ENCODE peak calls at places on chromosomes 4 and X, in four cellular contexts. One of them, this sample, is unnamed.

GRCh38 chrX:74270393-74270792 is 33.6 kb upstream of the ZCCHC13 start:
- DNase-seq in ovary: no peak
- DNase-seq in Panc1: no peak
- DNase-seq in lower leg skin: no peak
- DNase-seq in this sample: no peak

GRCh38 chrX:111823068-111823467 is 52.9 kb upstream of the TRPC5OS start:
- DNase-seq in Panc1: peak
- DNase-seq in ovary: no peak
- DNase-seq in lower leg skin: no peak
- DNase-seq in this sample: no peak

GRCh38 chr4:10664408-10664807 is 20.2 kb downstream of the CLNK start:
- DNase-seq in ovary: no peak
- DNase-seq in Panc1: no peak
- DNase-seq in lower leg skin: peak
- DNase-seq in this sample: no peak

GRCh38 chrX:46547857-46548256 is 2.6 kb upstream of the ZNF674 start:
- DNase-seq in lower leg skin: no peak
- DNase-seq in Panc1: no peak
- DNase-seq in ovary: no peak
- DNase-seq in this sample: no peak

GRCh38 chrX:112266136-112266535 is 183.6 kb upstream of the TRPC5 start:
- DNase-seq in ovary: no peak
- DNase-seq in Panc1: no peak
- DNase-seq in lower leg skin: no peak
- DNase-seq in this sample: no peak

GRCh38 chr4:139582044-139582443 is 26.0 kb upstream of the SETD7 start:
- DNase-seq in lower leg skin: no peak
- DNase-seq in Panc1: no peak
- DNase-seq in ovary: no peak
- DNase-seq in this sample: no peak

GRCh38 chr4:168769416-168769815 is 240.6 kb downstream of the CBR4 start:
- DNase-seq in ovary: peak
- DNase-seq in lower leg skin: no peak
- DNase-seq in Panc1: no peak
- DNase-seq in this sample: no peak

GRCh38 chrX:123601437-123601836 is 131.4 kb downstream of the THOC2 start:
- DNase-seq in lower leg skin: no peak
- DNase-seq in ovary: no peak
- DNase-seq in Panc1: no peak
- DNase-seq in this sample: no peak

GRCh38 chr4:3638080-3638715 is 106.0 kb upstream of the LRPAP1 start:
- DNase-seq in ovary: no peak
- DNase-seq in Panc1: no peak
- DNase-seq in lower leg skin: no peak
- DNase-seq in this sample: no peak

GRCh38 chr4:99144070-99144469 is at the start of gene ADH4:
- DNase-seq in ovary: no peak
- DNase-seq in lower leg skin: no peak
- DNase-seq in Panc1: no peak
- DNase-seq in this sample: no peak

GRCh38 chr4:122663814-122664610 is 43.1 kb upstream of the IL21 start:
- DNase-seq in lower leg skin: no peak
- DNase-seq in ovary: no peak
- DNase-seq in Panc1: no peak
- DNase-seq in this sample: no peak

GRCh38 chr4:33837043-33837442 is 2407.3 kb downstream of the ARAP2 start:
- DNase-seq in ovary: no peak
- DNase-seq in lower leg skin: no peak
- DNase-seq in Panc1: no peak
- DNase-seq in this sample: no peak

GRCh38 chrX:124098089-124098488 is 136.6 kb downstream of the STAG2 start:
- DNase-seq in Panc1: peak
- DNase-seq in ovary: no peak
- DNase-seq in lower leg skin: no peak
- DNase-seq in this sample: no peak

GRCh38 chr4:43132010-43132582 is 239.6 kb downstream of the GRXCR1 start:
- DNase-seq in lower leg skin: no peak
- DNase-seq in ovary: peak
- DNase-seq in Panc1: no peak
- DNase-seq in this sample: peak

GRCh38 chr4:109578846-109579245 is 18.8 kb downstream of the MCUB start:
- DNase-seq in Panc1: no peak
- DNase-seq in ovary: no peak
- DNase-seq in lower leg skin: no peak
- DNase-seq in this sample: no peak

GRCh38 chr4:169184236-169184635 is 86.5 kb downstream of the SH3RF1 start:
- DNase-seq in ovary: no peak
- DNase-seq in Panc1: no peak
- DNase-seq in lower leg skin: no peak
- DNase-seq in this sample: no peak

GRCh38 chrX:151870603-151871002 is 42.1 kb upstream of the MAGEA4 start:
- DNase-seq in lower leg skin: no peak
- DNase-seq in Panc1: no peak
- DNase-seq in ovary: no peak
- DNase-seq in this sample: no peak

GRCh38 chrX:113399501-113400192 is 559.0 kb upstream of the AMOT start:
- DNase-seq in ovary: no peak
- DNase-seq in Panc1: peak
- DNase-seq in lower leg skin: no peak
- DNase-seq in this sample: no peak

GRCh38 chrX:9650091-9650490 is 115.6 kb downstream of the GPR143 start:
- DNase-seq in ovary: no peak
- DNase-seq in lower leg skin: no peak
- DNase-seq in Panc1: no peak
- DNase-seq in this sample: no peak

GRCh38 chr4:54767376-54767775 is 109.6 kb downstream of the KIT start:
- DNase-seq in lower leg skin: no peak
- DNase-seq in Panc1: no peak
- DNase-seq in ovary: no peak
- DNase-seq in this sample: no peak

GRCh38 chrX:150084474-150085229 is 146.4 kb upstream of the EOLA2 start:
- DNase-seq in Panc1: peak
- DNase-seq in ovary: no peak
- DNase-seq in lower leg skin: no peak
- DNase-seq in this sample: no peak

GRCh38 chrX:150352581-150352980 is 10.5 kb upstream of the MAMLD1 start:
- DNase-seq in lower leg skin: no peak
- DNase-seq in ovary: no peak
- DNase-seq in Panc1: no peak
- DNase-seq in this sample: no peak

GRCh38 chrX:70525733-70526132 is 81.1 kb downstream of the DLG3 start:
- DNase-seq in ovary: no peak
- DNase-seq in Panc1: no peak
- DNase-seq in lower leg skin: no peak
- DNase-seq in this sample: no peak

GRCh38 chrX:48683411-48683982 is at the start of gene WAS:
- DNase-seq in Panc1: no peak
- DNase-seq in ovary: no peak
- DNase-seq in lower leg skin: no peak
- DNase-seq in this sample: no peak

GRCh38 chr4:43690121-43690520 is 758.5 kb downstream of the KCTD8 start:
- DNase-seq in ovary: no peak
- DNase-seq in Panc1: no peak
- DNase-seq in lower leg skin: no peak
- DNase-seq in this sample: no peak

GRCh38 chr4:14837860-14838259 is 164.4 kb upstream of the CPEB2 start:
- DNase-seq in Panc1: no peak
- DNase-seq in lower leg skin: no peak
- DNase-seq in ovary: no peak
- DNase-seq in this sample: no peak

GRCh38 chr4:78558421-78558820 is 6.9 kb downstream of the ANXA3 start:
- DNase-seq in ovary: no peak
- DNase-seq in Panc1: no peak
- DNase-seq in lower leg skin: no peak
- DNase-seq in this sample: no peak

GRCh38 chr4:87409420-87409939 is 12.9 kb upstream of the NUDT9 start:
- DNase-seq in Panc1: no peak
- DNase-seq in ovary: no peak
- DNase-seq in lower leg skin: no peak
- DNase-seq in this sample: no peak

DNA sequence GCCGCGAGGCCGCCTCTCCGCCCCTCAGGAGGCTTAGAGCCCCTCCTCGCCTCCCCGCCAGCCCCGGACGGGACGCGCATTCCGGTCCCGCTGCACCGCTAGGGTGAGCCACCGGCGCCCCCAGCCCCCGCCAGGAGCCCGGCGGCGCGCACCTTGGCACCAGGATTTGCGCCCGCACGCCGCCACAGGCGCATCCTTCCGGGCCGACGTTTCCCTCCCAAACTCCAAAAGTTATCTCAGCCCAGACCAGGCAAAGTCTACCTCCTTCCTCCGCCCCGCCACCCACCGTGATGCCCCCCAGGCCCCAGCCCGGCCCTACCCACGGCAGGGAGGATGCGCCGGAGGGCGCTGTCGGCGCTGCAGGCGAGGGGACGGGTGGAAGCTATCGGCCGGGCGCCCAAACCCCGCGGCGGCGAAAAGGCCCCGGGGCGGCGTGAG is 538 bp downstream of the SCML2 start:
- DNase-seq in lower leg skin: no peak
- DNase-seq in Panc1: no peak
- DNase-seq in ovary: peak
- DNase-seq in this sample: no peak
- TF ChIP-seq CTCF in lower leg skin: no peak
- TF ChIP-seq CTCF in Panc1: peak
- TF ChIP-seq CTCF in ovary: no peak
- TF ChIP-seq CTCF in this sample: no peak

DNA sequence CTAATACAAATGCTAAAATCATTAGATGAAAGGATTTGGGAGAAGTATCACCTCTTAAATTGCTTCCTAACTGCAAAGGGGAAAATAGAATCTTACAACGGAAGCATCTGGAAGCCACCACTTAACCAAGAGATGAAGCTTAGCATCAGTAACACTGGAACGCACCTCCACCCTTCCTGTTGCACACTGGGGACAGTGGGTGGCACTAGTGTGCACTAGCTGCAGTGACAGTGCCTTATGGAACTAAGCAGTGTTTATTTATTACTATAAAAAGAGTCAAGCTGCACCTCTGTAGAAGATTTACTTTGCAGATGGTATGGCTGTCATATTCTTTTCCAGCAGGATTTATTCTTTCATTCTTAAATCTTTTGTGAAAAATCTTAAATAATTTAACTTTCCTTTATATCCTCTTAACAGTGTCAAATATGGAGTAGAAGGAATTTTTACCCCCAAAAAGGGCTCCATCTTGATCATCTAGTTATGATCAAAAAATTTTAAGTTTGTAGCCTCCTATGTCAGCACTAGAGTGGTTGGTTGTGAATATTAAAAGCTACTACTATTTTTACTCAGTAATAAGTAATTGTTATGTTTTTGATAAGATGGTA is 76.7 kb downstream of the SCD5 start:
- DNase-seq in lower leg skin: no peak
- DNase-seq in Panc1: peak
- DNase-seq in ovary: no peak
- DNase-seq in this sample: no peak
- TF ChIP-seq CTCF in lower leg skin: no peak
- TF ChIP-seq CTCF in Panc1: peak
- TF ChIP-seq CTCF in ovary: no peak
- TF ChIP-seq CTCF in this sample: peak

GRCh38 chr4:138407329-138407728 is 165.2 kb upstream of the SLC7A11 start:
- DNase-seq in Panc1: no peak
- DNase-seq in lower leg skin: no peak
- DNase-seq in ovary: no peak
- DNase-seq in this sample: no peak
- TF ChIP-seq CTCF in Panc1: no peak
- TF ChIP-seq CTCF in lower leg skin: no peak
- TF ChIP-seq CTCF in ovary: no peak
- TF ChIP-seq CTCF in this sample: no peak

DNA sequence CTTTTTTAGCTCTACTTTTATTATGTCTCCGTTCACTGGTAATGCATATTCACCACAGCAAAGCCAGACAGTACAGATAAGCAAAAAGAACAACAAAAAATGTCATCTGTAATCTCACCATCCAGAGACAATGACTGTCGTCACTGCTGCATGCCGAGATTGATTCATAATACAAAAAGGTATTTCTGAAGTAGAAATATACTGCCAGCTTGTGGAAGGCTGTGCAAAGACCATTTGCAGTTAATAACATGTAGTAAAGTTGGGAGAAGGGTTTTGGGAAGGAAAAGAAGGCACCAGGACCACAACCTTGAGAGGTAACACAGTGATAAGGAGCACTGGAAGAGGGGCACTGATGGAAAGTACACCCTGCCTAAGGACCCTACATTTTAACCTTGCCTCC is 223.0 kb upstream of the ZIC3 start:
- DNase-seq in ovary: no peak
- DNase-seq in lower leg skin: no peak
- DNase-seq in Panc1: no peak
- DNase-seq in this sample: no peak
- TF ChIP-seq CTCF in ovary: no peak
- TF ChIP-seq CTCF in lower leg skin: no peak
- TF ChIP-seq CTCF in Panc1: peak
- TF ChIP-seq CTCF in this sample: no peak

This sample was measured in D721Med.